ENCODE peak calls at places on chromosomes 11 and 22, in six cellular contexts. Z is mesendoderm, X is H9, P is neuronal stem cell, S is IMR-90, W is trophoblast cell. Y is an unnamed sample.

GRCh38 chr11:9895016-9895415 is 231.1 kb downstream of the SWAP70 start:
- DNase-seq in Z (no peak), X (no peak), P (no peak), S (peak), W (no peak), Y (peak)

GRCh38 chr11:3737386-3737933 is 59.9 kb downstream of the NUP98 start:
- DNase-seq in Z (no peak), X (no peak), P (no peak), S (no peak), W (no peak), Y (no peak)

GRCh38 chr22:39662677-39663034 is 92.1 kb downstream of the CACNA1I start:
- DNase-seq in Z (peak), X (peak), P (no peak), S (no peak), W (no peak), Y (no peak)

GRCh38 chr22:44259366-44260215 is 53.2 kb downstream of the SHISAL1 start:
- DNase-seq in Z (no peak), X (peak), P (no peak), S (no peak), W (no peak), Y (no peak)

GRCh38 chr11:90468923-90469322 is 246.1 kb upstream of the CHORDC1 start:
- DNase-seq in Z (no peak), X (no peak), P (no peak), S (no peak), W (peak), Y (no peak)

GRCh38 chr11:12765428-12765827 is 91.2 kb downstream of the TEAD1 start:
- DNase-seq in Z (no peak), X (no peak), P (no peak), S (peak), W (no peak), Y (peak)

GRCh38 chr11:2944530-2944929 is 15.3 kb upstream of the PHLDA2 start:
- DNase-seq in Z (no peak), X (no peak), P (no peak), S (no peak), W (no peak), Y (no peak)

GRCh38 chr11:125300791-125301218 is 136.3 kb downstream of the PKNOX2 start:
- DNase-seq in Z (peak), X (no peak), P (no peak), S (peak), W (peak), Y (peak)

GRCh38 chr11:58787903-58788302 is 56.2 kb upstream of the GLYAT start:
- DNase-seq in Z (no peak), X (no peak), P (no peak), S (peak), W (peak), Y (no peak)

GRCh38 chr11:106694501-106694900 is 323.8 kb downstream of the GUCY1A2 start:
- DNase-seq in Z (no peak), X (no peak), P (no peak), S (no peak), W (peak), Y (no peak)

GRCh38 chr11:65444314-65445051 is 21.9 kb downstream of the NEAT1 start:
- DNase-seq in Z (no peak), X (no peak), P (no peak), S (peak), W (no peak), Y (peak)

GRCh38 chr22:38706101-38706884 is 549 bp downstream of the GTPBP1 start:
- DNase-seq in Z (peak), X (no peak), P (no peak), S (peak), W (no peak), Y (peak)

GRCh38 chr11:5366856-5367255 is 15.5 kb downstream of the OR51B6 start:
- DNase-seq in Z (peak), X (no peak), P (no peak), S (peak), W (no peak), Y (no peak)

GRCh38 chr22:40511604-40512003 is 124.9 kb downstream of the MRTFA start:
- DNase-seq in Z (no peak), X (no peak), P (no peak), S (no peak), W (no peak), Y (no peak)

GRCh38 chr11:73230931-73231330 is 12.8 kb downstream of the P2RY2 start:
- DNase-seq in Z (no peak), X (no peak), P (no peak), S (no peak), W (no peak), Y (no peak)

GRCh38 chr11:126146454-126147192 is 64.8 kb downstream of the RPUSD4 start:
- DNase-seq in Z (peak), X (peak), P (peak), S (no peak), W (no peak), Y (no peak)

GRCh38 chr11:33730716-33731115 is 5.5 kb downstream of the CD59 start:
- DNase-seq in Z (no peak), X (no peak), P (no peak), S (no peak), W (no peak), Y (no peak)

GRCh38 chr11:69864589-69864929 is 45.3 kb upstream of the FGF3 start:
- DNase-seq in Z (no peak), X (peak), P (no peak), S (no peak), W (no peak), Y (no peak)

GRCh38 chr11:30917859-30918478 is 331.8 kb upstream of the MPPED2 start:
- DNase-seq in Z (peak), X (no peak), P (peak), S (peak), W (no peak), Y (peak)

GRCh38 chr11:79439893-79440450 is 858 bp downstream of the TENM4 start:
- DNase-seq in Z (peak), X (peak), P (peak), S (no peak), W (no peak), Y (no peak)

GRCh38 chr22:23289851-23290724 is 109.8 kb downstream of the BCR start:
- DNase-seq in Z (peak), X (peak), P (peak), S (peak), W (peak), Y (peak)

GRCh38 chr11:41398175-41398574 is 61.3 kb downstream of the LRRC4C start:
- DNase-seq in Z (no peak), X (no peak), P (no peak), S (no peak), W (no peak), Y (no peak)

GRCh38 chr11:41392591-41392990 is 66.9 kb downstream of the LRRC4C start:
- DNase-seq in Z (peak), X (peak), P (peak), S (no peak), W (no peak), Y (no peak)

GRCh38 chr11:41400124-41400523 is 59.3 kb downstream of the LRRC4C start:
- DNase-seq in Z (no peak), X (no peak), P (no peak), S (no peak), W (no peak), Y (no peak)

GRCh38 chr11:41394562-41395160 is 64.8 kb downstream of the LRRC4C start:
- DNase-seq in Z (no peak), X (no peak), P (no peak), S (no peak), W (no peak), Y (no peak)
- H3K23ac ChIP-seq in Z (no peak), X (no peak), P (no peak), S (no peak), W (no peak), Y (no peak)

GRCh38 chr11:14396289-14396688 is 37.3 kb upstream of the RRAS2 start:
- DNase-seq in Z (no peak), X (no peak), P (no peak), S (no peak), W (no peak), Y (no peak)
- H3K23ac ChIP-seq in Z (no peak), X (no peak), P (no peak), S (no peak), W (no peak), Y (no peak)

DNA sequence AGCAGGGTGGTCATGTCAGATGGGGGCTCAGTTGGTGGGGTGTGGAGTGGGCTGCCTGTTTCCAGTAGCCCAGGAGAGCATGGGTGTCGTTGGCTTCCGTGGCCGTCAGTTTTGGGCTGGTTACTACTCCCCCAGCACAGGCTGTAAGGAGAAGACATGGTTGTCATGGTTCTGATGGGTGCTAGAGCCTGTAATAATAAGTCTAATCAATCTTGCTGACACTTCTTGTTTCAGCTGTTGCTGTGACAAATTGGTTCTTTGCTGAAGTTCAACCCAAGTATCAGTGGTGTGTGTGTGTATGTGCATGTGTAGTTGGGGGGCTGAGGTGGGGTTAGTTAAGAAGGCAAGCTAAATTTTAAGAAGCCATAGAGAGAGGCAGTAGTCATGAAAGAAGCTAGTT is 61.3 kb upstream of the DBX1 start:
- DNase-seq in Z (no peak), X (no peak), P (no peak), S (no peak), W (no peak), Y (no peak)
- H3K23ac ChIP-seq in Z (no peak), X (no peak), P (no peak), S (no peak), W (peak), Y (no peak)

GRCh38 chr22:28220626-28221363 is 301.7 kb upstream of the PITPNB start:
- DNase-seq in Z (no peak), X (no peak), P (no peak), S (no peak), W (no peak), Y (no peak)
- H3K23ac ChIP-seq in Z (no peak), X (no peak), P (no peak), S (no peak), W (no peak), Y (no peak)

GRCh38 chr11:101061606-101062005 is 68.0 kb downstream of the PGR start:
- DNase-seq in Z (peak), X (no peak), P (no peak), S (peak), W (no peak), Y (peak)
- H3K23ac ChIP-seq in Z (no peak), X (no peak), P (no peak), S (no peak), W (no peak), Y (no peak)

DNA sequence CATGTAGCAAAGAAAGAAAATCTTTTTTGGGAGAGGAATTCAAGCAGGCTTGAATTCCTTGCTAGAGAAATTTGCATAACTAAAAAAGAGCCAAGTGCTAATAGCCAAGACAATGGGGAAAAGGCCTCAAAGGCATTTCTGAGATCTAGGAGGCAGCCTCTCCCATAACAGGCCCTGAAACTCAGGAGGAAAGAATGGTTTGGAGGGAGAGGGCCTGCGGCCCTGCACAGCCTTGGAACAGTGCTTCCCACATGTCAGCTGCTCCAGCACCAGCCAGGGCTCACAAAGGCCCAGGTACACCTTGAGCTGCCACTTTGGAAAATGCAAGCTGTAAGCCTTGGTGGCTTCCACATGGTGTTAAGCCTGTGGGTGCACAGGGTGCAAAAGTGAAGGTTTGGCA is 55.5 kb upstream of the TSPAN18 start:
- DNase-seq in Z (peak), X (peak), P (no peak), S (no peak), W (no peak), Y (no peak)
- H3K23ac ChIP-seq in Z (no peak), X (no peak), P (no peak), S (no peak), W (no peak), Y (no peak)

GRCh38 chr22:27851974-27852713 is 50.6 kb upstream of the MN1 start:
- DNase-seq in Z (peak), X (no peak), P (no peak), S (peak), W (no peak), Y (peak)
- H3K23ac ChIP-seq in Z (no peak), X (no peak), P (no peak), S (peak), W (no peak), Y (no peak)

GRCh38 chr11:75898871-75899270 is 83.9 kb downstream of the UVRAG start:
- DNase-seq in Z (no peak), X (no peak), P (no peak), S (no peak), W (no peak), Y (no peak)

GRCh38 chr11:75896843-75897419 is 81.9 kb downstream of the UVRAG start:
- DNase-seq in Z (peak), X (no peak), P (peak), S (peak), W (no peak), Y (peak)

GRCh38 chr11:75905434-75905833 is 90.4 kb downstream of the UVRAG start:
- DNase-seq in Z (no peak), X (no peak), P (no peak), S (no peak), W (no peak), Y (no peak)

GRCh38 chr11:75900848-75901247 is 85.8 kb downstream of the UVRAG start:
- DNase-seq in Z (no peak), X (no peak), P (no peak), S (no peak), W (no peak), Y (no peak)
- H3K23ac ChIP-seq in Z (no peak), X (no peak), P (no peak), S (no peak), W (no peak), Y (no peak)

DNA sequence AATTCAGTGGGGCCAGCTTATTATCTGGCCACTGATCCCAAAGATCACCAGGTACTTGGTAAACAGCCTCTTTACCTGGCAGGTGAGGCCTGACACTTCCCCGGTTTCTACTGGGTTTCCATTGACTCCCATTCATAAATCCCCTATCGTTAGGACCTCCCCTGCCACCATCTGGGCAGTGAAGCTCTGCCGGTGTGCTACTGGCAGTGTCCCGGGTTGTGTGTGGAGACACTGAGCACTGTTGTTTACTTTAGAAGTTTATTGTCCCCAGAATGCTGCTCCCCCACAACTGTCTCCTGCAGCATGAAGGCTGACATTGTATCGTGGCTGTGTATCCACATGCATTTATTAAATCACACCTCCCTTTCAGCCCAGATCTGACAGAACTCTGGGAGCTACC is 142.7 kb downstream of the WNT7B start:
- DNase-seq in Z (no peak), X (no peak), P (no peak), S (no peak), W (no peak), Y (no peak)
- H3K23ac ChIP-seq in Z (no peak), X (no peak), P (no peak), S (no peak), W (no peak), Y (no peak)

Y was measured in mesenchymal stem cell.